ENCODE peak calls at places on chromosomes 1 and 21, in five cellular contexts. Y is ovary, Q is dorsolateral prefrontal cortex, K is GM23338, U is substantia nigra. J is an unnamed sample.

GRCh38 chr1:67372898-67373297 is 57.3 kb downstream of the SERBP1 start:
- DNase-seq in Y (no peak), Q (no peak), K (no peak), U (no peak), J (no peak)

GRCh38 chr1:67825596-67825995 is 7.7 kb downstream of the GNG12 start:
- DNase-seq in Y (no peak), Q (no peak), K (no peak), U (no peak), J (no peak)

GRCh38 chr1:117671781-117672501 is 66.1 kb downstream of the TENT5C start:
- DNase-seq in Y (peak; percentile 69), Q (no peak), K (peak; percentile 51), U (peak; percentile 28), J (no peak)

GRCh38 chr1:86987446-86987845 is 73.0 kb downstream of the HS2ST1 start:
- DNase-seq in Y (no peak), Q (no peak), K (no peak), U (no peak), J (no peak)

GRCh38 chr1:37752583-37753471 is 12.1 kb downstream of the EPHA10 start:
- DNase-seq in Y (no peak), Q (no peak), K (peak; percentile 62), U (no peak), J (peak; percentile 91)

GRCh38 chr1:27015260-27015659 is 2.6 kb upstream of the TENT5B start:
- DNase-seq in Y (no peak), Q (no peak), K (no peak), U (no peak), J (no peak)

GRCh38 chr1:74506311-74506710 is 6.1 kb downstream of the LRRC53 start:
- DNase-seq in Y (no peak), Q (no peak), K (no peak), U (no peak), J (peak; percentile 10)

GRCh38 chr1:23019851-23020625 is 770 bp downstream of the KDM1A start:
- DNase-seq in Y (peak; percentile 60), Q (peak; percentile 16), K (peak; percentile 60), U (no peak), J (peak; percentile 73)

GRCh38 chr1:88773540-88774150 is 89.6 kb downstream of the PKN2 start:
- DNase-seq in Y (no peak), Q (no peak), K (peak; percentile 31), U (no peak), J (no peak)

GRCh38 chr1:64893921-64894320 is 72.4 kb downstream of the JAK1 start:
- DNase-seq in Y (no peak), Q (no peak), K (no peak), U (no peak), J (no peak)
- H3K27ac ChIP-seq in Y (no peak overlapping the region), Q (no peak overlapping the region), K (no peak overlapping the region), U (no peak overlapping the region), J (no peak overlapping the region)

GRCh38 chr1:64363116-64363515 is 106.8 kb upstream of the CACHD1 start:
- DNase-seq in Y (no peak), Q (no peak), K (no peak), U (no peak), J (no peak)

GRCh38 chr1:64361974-64362373 is 108.0 kb upstream of the CACHD1 start:
- DNase-seq in Y (no peak), Q (no peak), K (no peak), U (no peak), J (no peak)

GRCh38 chr1:64363616-64364015 is 106.3 kb upstream of the CACHD1 start:
- DNase-seq in Y (no peak), Q (no peak), K (no peak), U (no peak), J (no peak)

DNA sequence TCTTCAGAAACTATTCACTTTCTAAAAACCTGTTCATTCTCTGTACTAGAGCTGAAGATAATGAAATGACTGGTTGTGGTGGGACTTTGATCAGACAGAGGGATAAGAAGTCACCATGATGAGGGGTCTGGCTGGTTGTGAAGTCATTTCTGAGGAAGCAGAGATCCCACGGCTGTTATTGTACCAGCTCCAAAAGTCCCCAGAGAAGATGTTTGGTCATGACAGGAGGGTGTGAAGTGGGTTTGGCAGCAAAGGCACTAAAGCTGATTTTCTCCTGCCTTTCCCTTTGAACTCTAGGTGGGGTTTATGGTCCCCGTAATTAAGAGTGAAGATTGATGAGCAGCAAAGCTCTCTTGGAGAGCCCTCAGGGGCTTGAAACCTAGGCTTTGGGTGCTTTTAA is 103.1 kb upstream of the CACHD1 start:
- DNase-seq in Y (no peak), Q (no peak), K (no peak), U (no peak), J (no peak)
- H3K27ac ChIP-seq in Y (no peak overlapping the region), Q (no peak overlapping the region), K (no peak overlapping the region), U (no peak overlapping the region), J (no peak overlapping the region)

DNA sequence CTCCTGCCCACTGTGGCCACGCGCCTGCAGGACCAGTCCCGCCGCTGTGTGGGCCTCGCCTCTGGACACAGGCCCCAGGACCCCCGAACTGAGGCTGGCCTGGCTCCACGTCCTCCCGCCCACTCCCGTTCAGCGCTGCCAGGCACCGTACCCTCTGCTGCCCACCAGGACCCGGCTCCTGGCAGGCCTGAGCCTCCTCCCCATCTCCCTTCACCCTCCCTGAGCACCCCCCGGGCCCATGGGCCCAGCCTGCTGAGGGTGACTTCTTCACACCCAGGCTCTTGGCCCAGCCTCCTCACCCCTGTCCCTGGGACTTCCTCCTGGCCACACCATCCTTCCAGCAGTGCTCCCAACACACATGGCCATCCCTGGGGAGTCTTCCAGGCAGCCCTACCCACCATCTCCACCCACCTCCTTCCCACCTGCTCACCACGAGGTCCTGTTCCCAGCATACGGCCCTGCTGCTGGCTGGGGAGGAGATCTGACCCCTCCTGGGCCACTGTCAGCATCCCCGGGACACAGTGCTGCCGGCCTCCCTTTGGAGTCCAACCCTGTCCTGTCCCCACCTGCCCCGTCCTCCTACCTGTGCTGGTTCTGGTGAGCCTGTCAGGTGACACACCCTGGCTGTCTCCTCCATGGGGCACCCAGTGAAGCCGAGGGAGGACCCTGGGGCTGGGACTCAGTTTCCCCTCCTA is 53.6 kb downstream of the SLX9 start:
- DNase-seq in Y (no peak), Q (no peak), K (no peak), U (no peak), J (no peak)
- H3K27ac ChIP-seq in Y (no peak overlapping the region), Q (no peak overlapping the region), K (no peak overlapping the region), U (no peak overlapping the region), J (no peak overlapping the region)

GRCh38 chr1:48761986-48762385 is 14.7 kb downstream of the BEND5 start:
- DNase-seq in Y (no peak), Q (peak; percentile 54), K (no peak), U (no peak), J (no peak)
- H3K27ac ChIP-seq in Y (no peak overlapping the region), Q (no peak overlapping the region), K (no peak overlapping the region), U (no peak overlapping the region), J (peak overlapping the region; percentile 44)

J was measured in SK-N-SH.